ENCODE peak calls at places on chromosomes 4 and X, in seven cellular contexts. Z is ovary; M is activated CD8-positive, alpha-beta T cell treated with anti-CD3 and anti-CD28 coated beads for 36 hours; R is A549; E is mammary epithelial cell; T is psoas muscle; P is upper lobe of right lung. U is an unnamed sample.

GRCh38 chr4:164571593-164572385 is 182.1 kb upstream of the SMIM31 start:
- DNase-seq in Z (no peak), M (no peak), R (no peak), E (peak), T (no peak), P (no peak), U (no peak)

GRCh38 chr4:90536408-90536807 is 409.2 kb downstream of the CCSER1 start:
- DNase-seq in Z (no peak), M (no peak), R (no peak), E (no peak), T (no peak), P (no peak), U (no peak)

GRCh38 chrX:11064851-11065600 is 46.1 kb upstream of the HCCS start:
- DNase-seq in Z (no peak), M (no peak), R (no peak), E (peak), T (no peak), P (no peak), U (no peak)

GRCh38 chr4:107792691-107793090 is 32.0 kb upstream of the SGMS2 start:
- DNase-seq in Z (no peak), M (no peak), R (no peak), E (no peak), T (no peak), P (no peak), U (no peak)

GRCh38 chr4:101291198-101291597 is 56.1 kb downstream of the PPP3CA start:
- DNase-seq in Z (no peak), M (no peak), R (no peak), E (no peak), T (no peak), P (no peak), U (no peak)

GRCh38 chr4:48162162-48162561 is 28.1 kb upstream of the TXK start:
- DNase-seq in Z (no peak), M (no peak), R (no peak), E (peak), T (no peak), P (no peak), U (no peak)

GRCh38 chr4:30802622-30803323 is 82.6 kb downstream of the PCDH7 start:
- DNase-seq in Z (no peak), M (no peak), R (no peak), E (peak), T (no peak), P (no peak), U (no peak)

GRCh38 chr4:42871685-42872271 is 20.7 kb upstream of the GRXCR1 start:
- DNase-seq in Z (no peak), M (no peak), R (no peak), E (no peak), T (no peak), P (no peak), U (no peak)

GRCh38 chrX:38154340-38154739 is 66.3 kb downstream of the SRPX start:
- DNase-seq in Z (peak), M (no peak), R (no peak), E (no peak), T (no peak), P (no peak), U (no peak)

GRCh38 chrX:139483721-139484120 is 46.8 kb upstream of the F9 start:
- DNase-seq in Z (no peak), M (no peak), R (no peak), E (no peak), T (no peak), P (no peak), U (no peak)

GRCh38 chrX:1529328-1529727 is 7.7 kb downstream of the P2RY8 start:
- DNase-seq in Z (no peak), M (no peak), R (no peak), E (no peak), T (no peak), P (peak), U (no peak)

GRCh38 chrX:118839334-118839958 is 15.8 kb downstream of the ZCCHC12 start:
- DNase-seq in Z (peak), M (peak), R (peak), E (peak), T (peak), P (peak), U (peak)

GRCh38 chr4:168514249-168514852 is 17.5 kb downstream of the PALLD start:
- DNase-seq in Z (no peak), M (peak), R (no peak), E (peak), T (no peak), P (no peak), U (no peak)

GRCh38 chrX:47623540-47624027 is 3.9 kb upstream of the SYN1 start:
- DNase-seq in Z (peak), M (peak), R (peak), E (peak), T (no peak), P (peak), U (peak)

GRCh38 chr4:119227690-119228089 is 15.2 kb downstream of the USP53 start:
- DNase-seq in Z (no peak), M (no peak), R (no peak), E (no peak), T (no peak), P (no peak), U (no peak)

GRCh38 chrX:13535371-13535770 is 34.0 kb upstream of the EGFL6 start:
- DNase-seq in Z (no peak), M (no peak), R (no peak), E (no peak), T (no peak), P (no peak), U (no peak)

GRCh38 chrX:116204947-116205346 is 34.4 kb downstream of the AGTR2 start:
- DNase-seq in Z (no peak), M (no peak), R (peak), E (peak), T (no peak), P (no peak), U (no peak)

GRCh38 chrX:11792461-11793421 is 34.7 kb downstream of the MSL3 start:
- DNase-seq in Z (no peak), M (peak), R (no peak), E (no peak), T (no peak), P (no peak), U (peak)

GRCh38 chr4:8840006-8840793 is 31.4 kb downstream of the HMX1 start:
- DNase-seq in Z (no peak), M (no peak), R (no peak), E (no peak), T (no peak), P (peak), U (no peak)

GRCh38 chr4:110480741-110481271 is 4.9 kb downstream of the ENPEP start:
- DNase-seq in Z (no peak), M (no peak), R (no peak), E (no peak), T (no peak), P (no peak), U (no peak)

GRCh38 chr4:111778543-111778942 is 366.7 kb upstream of the FAM241A start:
- DNase-seq in Z (no peak), M (no peak), R (no peak), E (no peak), T (no peak), P (no peak), U (no peak)

GRCh38 chr4:23036503-23036902 is 343.8 kb downstream of the GBA3 start:
- DNase-seq in Z (no peak), M (no peak), R (no peak), E (no peak), T (no peak), P (no peak), U (no peak)

GRCh38 chr4:6844986-6845385 is 62.5 kb downstream of the KIAA0232 start:
- DNase-seq in Z (no peak), M (no peak), R (no peak), E (no peak), T (no peak), P (no peak), U (no peak)

GRCh38 chr4:143514432-143514831 is 930 bp downstream of the SMARCA5 start:
- DNase-seq in Z (peak), M (peak), R (peak), E (peak), T (peak), P (peak), U (peak)

GRCh38 chr4:123144626-123145025 is 222.2 kb upstream of the NUDT6 start:
- DNase-seq in Z (no peak), M (no peak), R (no peak), E (no peak), T (no peak), P (no peak), U (no peak)

GRCh38 chr4:80008351-80008750 is 64.7 kb downstream of the ANTXR2 start:
- DNase-seq in Z (no peak), M (peak), R (no peak), E (no peak), T (no peak), P (no peak), U (no peak)

GRCh38 chr4:15906024-15906443 is 32.5 kb downstream of the FGFBP1 start:
- DNase-seq in Z (peak), M (peak), R (peak), E (peak), T (no peak), P (peak), U (peak)

GRCh38 chr4:71607109-71607508 is 176.8 kb downstream of the GC start:
- DNase-seq in Z (no peak), M (no peak), R (no peak), E (no peak), T (no peak), P (no peak), U (no peak)

GRCh38 chr4:168451744-168452394 is 28.4 kb downstream of the DDX60L start:
- DNase-seq in Z (no peak), M (no peak), R (no peak), E (peak), T (no peak), P (no peak), U (no peak)

GRCh38 chr4:118749347-118749988 is 64.3 kb downstream of the METTL14 start:
- DNase-seq in Z (no peak), M (no peak), R (no peak), E (no peak), T (no peak), P (no peak), U (no peak)

GRCh38 chrX:149909324-149910177 is 19.8 kb upstream of the HSFX4 start:
- DNase-seq in Z (no peak), M (peak), R (no peak), E (peak), T (no peak), P (no peak), U (no peak)

GRCh38 chr4:171981185-171981584 is 168.0 kb downstream of the GALNTL6 start:
- DNase-seq in Z (no peak), M (no peak), R (no peak), E (no peak), T (no peak), P (no peak), U (no peak)

GRCh38 chr4:15366660-15367059 is 61.2 kb upstream of the C1QTNF7 start:
- DNase-seq in Z (no peak), M (peak), R (no peak), E (no peak), T (no peak), P (no peak), U (no peak)

GRCh38 chrX:39445336-39445735 is 644.1 kb downstream of the MID1IP1 start:
- DNase-seq in Z (no peak), M (peak), R (no peak), E (no peak), T (no peak), P (no peak), U (no peak)

GRCh38 chr4:138087181-138087714 is 154.9 kb downstream of the SLC7A11 start:
- DNase-seq in Z (no peak), M (no peak), R (no peak), E (no peak), T (no peak), P (no peak), U (no peak)

GRCh38 chr4:75876218-75876617 is 26.0 kb downstream of the PPEF2 start:
- DNase-seq in Z (no peak), M (no peak), R (no peak), E (no peak), T (no peak), P (no peak), U (no peak)

GRCh38 chrX:139213241-139213709 is 317.3 kb upstream of the F9 start:
- DNase-seq in Z (no peak), M (no peak), R (no peak), E (no peak), T (no peak), P (no peak), U (no peak)

GRCh38 chrX:120752431-120753128 is 122.7 kb upstream of the C1GALT1C1 start:
- DNase-seq in Z (no peak), M (no peak), R (no peak), E (no peak), T (no peak), P (no peak), U (no peak)

GRCh38 chr4:88814043-88814617 is 116.5 kb upstream of the NAP1L5 start:
- DNase-seq in Z (no peak), M (no peak), R (no peak), E (no peak), T (no peak), P (no peak), U (no peak)
- TF ChIP-seq CTCF in Z (no peak), M (no peak), R (no peak), E (no peak), T (no peak), P (no peak), U (peak)

GRCh38 chr4:77167173-77167572 is 10.2 kb downstream of the CCNG2 start:
- DNase-seq in Z (no peak), M (no peak), R (no peak), E (no peak), T (no peak), P (no peak), U (no peak)
- TF ChIP-seq CTCF in Z (no peak), M (no peak), R (no peak), E (no peak), T (no peak), P (no peak), U (no peak)

DNA sequence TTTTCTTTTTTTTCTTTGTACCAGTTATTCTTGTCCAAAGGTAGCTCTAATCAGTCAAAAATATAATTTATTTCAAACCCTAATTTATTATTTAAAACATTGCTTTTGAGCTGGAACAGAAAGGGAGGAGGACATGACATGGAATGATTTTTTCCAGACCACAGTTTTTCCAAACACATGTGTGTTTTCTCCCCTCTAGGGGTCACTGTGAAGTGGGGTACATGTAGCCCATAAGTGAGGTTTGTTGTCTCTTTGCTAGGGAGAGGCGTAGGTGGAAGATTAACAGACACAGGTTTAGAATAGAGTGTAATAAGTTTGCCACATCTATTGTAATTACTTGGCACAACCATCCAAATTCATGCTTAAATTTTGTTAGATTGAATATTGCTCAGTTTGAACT is 83.0 kb downstream of the TNIP2 start:
- DNase-seq in Z (no peak), M (no peak), R (peak), E (no peak), T (no peak), P (no peak), U (no peak)
- TF ChIP-seq CTCF in Z (no peak), M (no peak), R (peak), E (peak), T (no peak), P (peak), U (peak)

GRCh38 chr4:53605783-53606182 is 14.5 kb upstream of the LNX1 start:
- DNase-seq in Z (no peak), M (no peak), R (no peak), E (no peak), T (no peak), P (no peak), U (no peak)
- TF ChIP-seq CTCF in Z (no peak), M (no peak), R (no peak), E (no peak), T (no peak), P (no peak), U (no peak)

GRCh38 chrX:133302775-133303445 is 84.8 kb upstream of the TFDP3 start:
- DNase-seq in Z (no peak), M (no peak), R (no peak), E (no peak), T (no peak), P (no peak), U (no peak)

GRCh38 chrX:133307094-133307493 is 88.9 kb upstream of the TFDP3 start:
- DNase-seq in Z (no peak), M (no peak), R (no peak), E (no peak), T (no peak), P (no peak), U (no peak)

GRCh38 chrX:133305348-133305747 is 87.2 kb upstream of the TFDP3 start:
- DNase-seq in Z (no peak), M (no peak), R (no peak), E (no peak), T (no peak), P (no peak), U (no peak)

GRCh38 chrX:133307637-133308485 is 89.7 kb upstream of the TFDP3 start:
- DNase-seq in Z (no peak), M (no peak), R (no peak), E (no peak), T (peak), P (no peak), U (no peak)
- TF ChIP-seq CTCF in Z (no peak), M (no peak), R (no peak), E (no peak), T (no peak), P (no peak), U (no peak)

GRCh38 chr4:39976141-39976944 is 1.4 kb downstream of the PDS5A start:
- DNase-seq in Z (peak), M (peak), R (peak), E (peak), T (peak), P (peak), U (peak)
- TF ChIP-seq CTCF in Z (peak), M (peak), R (peak), E (peak), T (peak), P (peak), U (peak)

DNA sequence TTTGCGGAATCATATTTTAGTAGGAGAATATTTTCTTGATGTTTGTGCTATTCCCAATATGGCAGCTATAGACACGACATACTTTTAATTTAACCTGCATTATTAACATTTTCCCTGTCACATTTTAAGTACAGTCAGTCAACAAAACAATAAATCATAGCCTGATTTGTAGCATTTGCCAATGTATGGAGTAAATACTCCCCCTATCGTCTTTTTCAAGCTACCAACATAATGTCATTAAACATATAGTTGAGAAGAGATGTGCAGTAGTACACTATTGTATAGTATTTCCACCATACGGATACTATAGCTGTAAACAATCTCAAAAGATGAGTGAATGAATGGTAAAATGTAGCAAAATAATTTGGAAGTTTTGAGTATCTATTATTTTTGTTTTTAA is 303.7 kb upstream of the MAGEB2 start:
- DNase-seq in Z (no peak), M (no peak), R (no peak), E (no peak), T (no peak), P (no peak), U (no peak)
- TF ChIP-seq CTCF in Z (no peak), M (no peak), R (peak), E (peak), T (no peak), P (no peak), U (no peak)

DNA sequence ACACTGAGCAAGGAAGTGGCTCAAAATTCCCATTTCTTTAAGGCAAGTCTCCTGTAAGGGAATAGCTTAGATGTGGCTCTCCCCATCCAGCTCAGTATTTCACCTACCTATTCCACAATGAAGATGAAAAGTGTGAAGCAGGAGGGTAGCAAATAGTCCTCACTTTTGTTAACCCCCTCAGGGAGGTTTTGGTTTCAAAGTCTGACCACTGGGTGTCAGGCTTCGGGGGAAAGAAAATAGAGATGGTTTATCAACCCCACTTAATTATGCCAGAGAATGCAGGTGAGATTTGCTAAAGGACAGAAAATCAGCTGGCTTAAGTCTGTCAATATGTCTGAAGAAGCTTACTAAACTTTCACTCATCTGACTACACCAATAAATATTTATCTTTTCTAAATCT is 69.5 kb downstream of the DHX15 start:
- DNase-seq in Z (no peak), M (no peak), R (peak), E (no peak), T (no peak), P (no peak), U (no peak)
- TF ChIP-seq CTCF in Z (no peak), M (no peak), R (no peak), E (no peak), T (peak), P (no peak), U (no peak)

GRCh38 chrX:99383786-99384185 is 1026.3 kb downstream of the PCDH19 start:
- DNase-seq in Z (no peak), M (no peak), R (no peak), E (no peak), T (no peak), P (no peak), U (no peak)
- TF ChIP-seq CTCF in Z (no peak), M (no peak), R (no peak), E (no peak), T (no peak), P (no peak), U (no peak)

GRCh38 chrX:106039920-106040319 is 1.4 kb upstream of the SERPINA7 start:
- DNase-seq in Z (peak), M (no peak), R (no peak), E (peak), T (no peak), P (no peak), U (no peak)
- TF ChIP-seq CTCF in Z (no peak), M (no peak), R (peak), E (peak), T (peak), P (no peak), U (no peak)